ENCODE peak calls at places on chromosomes 2 and 18, in seven cellular contexts. One of them, this sample, is unnamed.

GRCh38 chr2:196516541-196516940 is 123.0 kb upstream of the CCDC150 start:
- DNase-seq in cardiac muscle cell: no peak
- DNase-seq in type B pancreatic cell: no peak
- DNase-seq in SJSA1: no peak
- DNase-seq in GOT3: no peak
- DNase-seq in HEK293T: no peak
- DNase-seq in stimulated activated CD4-positive, alpha-beta T cell treated with anti-CD3 and anti-CD28 coated beads, Interleukin-15, amount 100 ng/mL, for 1 hour: no peak
- DNase-seq in this sample: no peak

GRCh38 chr2:12861344-12861942 is 144.7 kb downstream of the TRIB2 start:
- DNase-seq in cardiac muscle cell: peak
- DNase-seq in GOT3: no peak
- DNase-seq in type B pancreatic cell: no peak
- DNase-seq in HEK293T: no peak
- DNase-seq in stimulated activated CD4-positive, alpha-beta T cell treated with anti-CD3 and anti-CD28 coated beads, Interleukin-15, amount 100 ng/mL, for 1 hour: no peak
- DNase-seq in SJSA1: no peak
- DNase-seq in this sample: no peak

GRCh38 chr2:84719434-84719833 is 161.4 kb downstream of the TRABD2A start:
- DNase-seq in type B pancreatic cell: no peak
- DNase-seq in SJSA1: no peak
- DNase-seq in GOT3: no peak
- DNase-seq in HEK293T: no peak
- DNase-seq in cardiac muscle cell: no peak
- DNase-seq in stimulated activated CD4-positive, alpha-beta T cell treated with anti-CD3 and anti-CD28 coated beads, Interleukin-15, amount 100 ng/mL, for 1 hour: no peak
- DNase-seq in this sample: no peak

GRCh38 chr2:236785611-236786057 is 216.0 kb downstream of the ACKR3 start:
- DNase-seq in GOT3: no peak
- DNase-seq in stimulated activated CD4-positive, alpha-beta T cell treated with anti-CD3 and anti-CD28 coated beads, Interleukin-15, amount 100 ng/mL, for 1 hour: no peak
- DNase-seq in HEK293T: no peak
- DNase-seq in SJSA1: peak
- DNase-seq in type B pancreatic cell: no peak
- DNase-seq in cardiac muscle cell: peak
- DNase-seq in this sample: no peak

GRCh38 chr2:240297553-240298315 is 137.7 kb upstream of the GPC1 start:
- DNase-seq in stimulated activated CD4-positive, alpha-beta T cell treated with anti-CD3 and anti-CD28 coated beads, Interleukin-15, amount 100 ng/mL, for 1 hour: no peak
- DNase-seq in type B pancreatic cell: peak
- DNase-seq in cardiac muscle cell: no peak
- DNase-seq in GOT3: no peak
- DNase-seq in HEK293T: no peak
- DNase-seq in SJSA1: no peak
- DNase-seq in this sample: no peak

GRCh38 chr18:41371718-41372117 is 583.3 kb upstream of the PIK3C3 start:
- DNase-seq in HEK293T: no peak
- DNase-seq in SJSA1: no peak
- DNase-seq in stimulated activated CD4-positive, alpha-beta T cell treated with anti-CD3 and anti-CD28 coated beads, Interleukin-15, amount 100 ng/mL, for 1 hour: no peak
- DNase-seq in GOT3: no peak
- DNase-seq in type B pancreatic cell: no peak
- DNase-seq in cardiac muscle cell: peak
- DNase-seq in this sample: peak

GRCh38 chr2:207511851-207512250 is 17.9 kb upstream of the CREB1 start:
- DNase-seq in GOT3: no peak
- DNase-seq in HEK293T: no peak
- DNase-seq in type B pancreatic cell: no peak
- DNase-seq in cardiac muscle cell: no peak
- DNase-seq in SJSA1: no peak
- DNase-seq in stimulated activated CD4-positive, alpha-beta T cell treated with anti-CD3 and anti-CD28 coated beads, Interleukin-15, amount 100 ng/mL, for 1 hour: no peak
- DNase-seq in this sample: no peak

GRCh38 chr18:10440874-10441273 is 13.6 kb upstream of the APCDD1 start:
- DNase-seq in GOT3: no peak
- DNase-seq in type B pancreatic cell: no peak
- DNase-seq in cardiac muscle cell: no peak
- DNase-seq in HEK293T: no peak
- DNase-seq in SJSA1: no peak
- DNase-seq in stimulated activated CD4-positive, alpha-beta T cell treated with anti-CD3 and anti-CD28 coated beads, Interleukin-15, amount 100 ng/mL, for 1 hour: no peak
- DNase-seq in this sample: no peak

GRCh38 chr2:105888625-105889024 is 143.9 kb downstream of the NCK2 start:
- DNase-seq in cardiac muscle cell: no peak
- DNase-seq in GOT3: no peak
- DNase-seq in stimulated activated CD4-positive, alpha-beta T cell treated with anti-CD3 and anti-CD28 coated beads, Interleukin-15, amount 100 ng/mL, for 1 hour: no peak
- DNase-seq in type B pancreatic cell: no peak
- DNase-seq in SJSA1: no peak
- DNase-seq in HEK293T: peak
- DNase-seq in this sample: no peak

GRCh38 chr2:174681983-174682577 is 82.2 kb downstream of the CHRNA1 start:
- DNase-seq in stimulated activated CD4-positive, alpha-beta T cell treated with anti-CD3 and anti-CD28 coated beads, Interleukin-15, amount 100 ng/mL, for 1 hour: peak
- DNase-seq in SJSA1: peak
- DNase-seq in cardiac muscle cell: peak
- DNase-seq in GOT3: no peak
- DNase-seq in HEK293T: peak
- DNase-seq in type B pancreatic cell: no peak
- DNase-seq in this sample: no peak

GRCh38 chr2:198056836-198057235 is 252.4 kb downstream of the PLCL1 start:
- DNase-seq in GOT3: no peak
- DNase-seq in stimulated activated CD4-positive, alpha-beta T cell treated with anti-CD3 and anti-CD28 coated beads, Interleukin-15, amount 100 ng/mL, for 1 hour: no peak
- DNase-seq in type B pancreatic cell: no peak
- DNase-seq in SJSA1: no peak
- DNase-seq in HEK293T: no peak
- DNase-seq in cardiac muscle cell: no peak
- DNase-seq in this sample: no peak